ENCODE peak calls at places on chromosome 2, in eight cellular contexts. Y is cardiac fibroblast, U is SK-N-SH, O is thoracic aorta, V is stomach, N is tibial artery, Z is A549, A is breast epithelium. X is an unnamed sample.

GRCh38 chr2:158066046-158066713 is 35.5 kb upstream of the UPP2 start:
- DNase-seq in A (no peak), N (no peak), V (no peak), O (no peak), Y (no peak), U (no peak), Z (no peak), X (no peak)

GRCh38 chr2:187869195-187869594 is 315.0 kb upstream of the TFPI start:
- DNase-seq in Z (no peak), A (no peak), U (no peak), N (no peak), V (no peak), Y (no peak), O (no peak), X (no peak)

GRCh38 chr2:95345415-95346235 is 48.5 kb downstream of the KCNIP3 start:
- DNase-seq in Z (peak), A (peak), Y (peak), V (peak), U (peak), O (no peak), N (peak), X (peak)

GRCh38 chr2:161586517-161587167 is 37.6 kb upstream of the SLC4A10 start:
- DNase-seq in O (no peak), Y (peak), V (no peak), A (no peak), U (peak), N (no peak), Z (peak), X (no peak)

GRCh38 chr2:235694721-235695601 is 201.1 kb downstream of the AGAP1 start:
- DNase-seq in N (no peak), A (no peak), Y (no peak), V (no peak), U (no peak), O (no peak), Z (no peak), X (no peak)

GRCh38 chr2:38076710-38077430 is 919 bp upstream of the CYP1B1 start:
- DNase-seq in N (peak), Z (peak), A (peak), O (no peak), U (peak), Y (peak), V (peak), X (peak)

GRCh38 chr2:9288681-9289338 is 82.2 kb downstream of the ASAP2 start:
- DNase-seq in O (no peak), A (no peak), Y (peak), V (no peak), N (no peak), Z (no peak), U (no peak), X (no peak)

GRCh38 chr2:193518061-193518817 is 1323.5 kb upstream of the TMEFF2 start:
- DNase-seq in A (no peak), N (no peak), Z (peak), V (no peak), Y (peak), U (no peak), O (no peak), X (no peak)

GRCh38 chr2:84424152-84424551 is 34.9 kb downstream of the SUCLG1 start:
- DNase-seq in A (no peak), V (no peak), Y (peak), O (no peak), N (no peak), U (peak), Z (peak), X (no peak)

GRCh38 chr2:71482055-71482454 is 28.7 kb downstream of the DYSF start:
- DNase-seq in U (no peak), Z (no peak), N (no peak), A (no peak), V (no peak), Y (no peak), O (no peak), X (no peak)

GRCh38 chr2:111057045-111057444 is 63.7 kb upstream of the BCL2L11 start:
- DNase-seq in V (no peak), Z (no peak), U (no peak), A (no peak), O (no peak), N (no peak), Y (no peak), X (no peak)

GRCh38 chr2:226643030-226643429 is 156.6 kb downstream of the IRS1 start:
- DNase-seq in A (no peak), N (no peak), V (no peak), U (no peak), O (no peak), Z (no peak), Y (no peak), X (no peak)

GRCh38 chr2:210503622-210504300 is 27.2 kb upstream of the LANCL1 start:
- DNase-seq in N (no peak), Y (peak), O (no peak), A (no peak), V (no peak), U (no peak), Z (no peak), X (no peak)

GRCh38 chr2:23504591-23504990 is 119.6 kb downstream of the KLHL29 start:
- DNase-seq in Z (no peak), U (no peak), N (no peak), A (no peak), O (no peak), V (no peak), Y (no peak), X (no peak)

GRCh38 chr2:191155608-191156071 is 4.8 kb upstream of the STAT4 start:
- DNase-seq in O (no peak), V (no peak), A (no peak), Z (peak), U (peak), Y (peak), N (no peak), X (no peak)

DNA sequence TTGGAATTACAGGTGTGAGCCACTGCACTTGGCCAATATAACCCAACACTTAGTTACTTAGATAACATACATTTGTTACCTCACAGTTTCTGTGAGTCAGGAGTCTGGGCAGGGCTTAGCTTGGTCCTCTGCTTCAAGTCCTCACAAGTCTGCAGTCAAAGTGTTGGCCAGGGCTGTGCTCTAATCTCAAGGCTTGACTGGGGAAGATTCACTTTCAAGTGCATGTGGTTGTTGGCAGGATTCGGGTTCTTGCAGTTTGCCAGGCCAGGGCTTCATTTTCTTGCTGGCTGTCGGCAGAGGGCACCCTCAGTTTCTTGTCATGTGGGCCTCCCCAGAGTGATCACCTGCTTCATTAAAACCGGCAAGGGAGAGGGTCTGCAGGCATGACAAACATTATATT is 103.7 kb downstream of the SLC4A3 start:
- DNase-seq in V (no peak), Z (no peak), Y (no peak), O (no peak), N (no peak), A (no peak), U (no peak), X (no peak)
- TF ChIP-seq CTCF in V (no peak), Z (peak), Y (no peak), O (no peak), N (no peak), A (no peak), U (no peak), X (peak)

GRCh38 chr2:96527052-96527964 is 9.2 kb upstream of the ARID5A start:
- DNase-seq in V (no peak), U (peak), O (no peak), Z (no peak), A (no peak), N (peak), Y (peak), X (no peak)
- H3K4me3 ChIP-seq in V (peak), U (no peak), O (peak), Z (no peak), A (peak), N (peak), Y (peak), X (no peak)

GRCh38 chr2:99554238-99554637 is 64.4 kb upstream of the REV1 start:
- DNase-seq in V (no peak), A (no peak), O (no peak), U (no peak), Y (no peak), N (no peak), Z (peak), X (peak)
- TF ChIP-seq CTCF in V (no peak), A (no peak), O (no peak), U (no peak), Y (peak), N (no peak), Z (no peak), X (no peak)

GRCh38 chr2:217249086-217249485 is 389.2 kb upstream of the TNP1 start:
- DNase-seq in U (no peak), A (no peak), Y (no peak), N (no peak), V (no peak), Z (no peak), O (no peak), X (no peak)

GRCh38 chr2:217246108-217246507 is 386.2 kb upstream of the TNP1 start:
- DNase-seq in A (no peak), Z (no peak), Y (no peak), N (no peak), V (no peak), O (no peak), U (no peak), X (no peak)

GRCh38 chr2:217247511-217247910 is 387.6 kb upstream of the TNP1 start:
- DNase-seq in O (no peak), U (no peak), V (peak), N (no peak), Z (no peak), A (no peak), Y (no peak), X (no peak)

GRCh38 chr2:217249490-217250451 is 389.9 kb upstream of the TNP1 start:
- DNase-seq in Z (no peak), Y (no peak), A (no peak), N (peak), U (no peak), V (no peak), O (no peak), X (no peak)

DNA sequence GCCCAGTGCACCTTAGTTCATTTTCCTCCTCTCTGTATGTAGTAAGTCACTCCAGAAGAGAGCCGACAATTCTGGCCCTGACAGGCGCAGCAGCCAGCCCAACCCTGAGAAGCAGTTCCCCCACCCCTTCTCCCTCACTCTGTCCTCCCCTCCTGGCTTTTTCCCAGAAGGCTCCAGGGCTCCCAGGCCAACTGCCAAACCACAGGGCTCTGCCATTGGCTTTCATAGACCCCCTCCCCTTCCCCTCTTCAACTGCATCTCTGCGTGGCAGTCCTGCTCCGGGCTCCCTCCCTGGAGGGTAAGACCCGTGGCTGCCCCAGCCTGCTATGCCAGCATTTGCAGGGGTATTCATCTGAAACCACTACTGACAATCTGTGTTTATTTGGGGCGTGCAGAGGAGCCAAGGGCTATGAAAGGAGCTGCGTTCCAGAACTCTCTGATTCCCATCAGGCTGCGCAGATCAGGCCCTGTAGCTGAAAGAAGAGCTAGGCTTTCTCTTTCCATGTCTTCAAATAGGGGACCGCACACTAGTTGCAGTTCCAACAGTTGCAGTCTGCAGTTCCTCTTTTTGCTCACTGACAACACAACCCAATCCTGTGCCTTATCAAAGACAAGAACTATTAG is 388.6 kb upstream of the TNP1 start:
- DNase-seq in Z (no peak), A (peak), V (peak), O (no peak), U (peak), Y (no peak), N (peak), X (no peak)
- H3K4me3 ChIP-seq in Z (no peak), A (no peak), V (no peak), O (peak), U (no peak), Y (no peak), N (peak), X (no peak)

GRCh38 chr2:62196278-62196901 is 475 bp downstream of the B3GNT2 start:
- DNase-seq in V (peak), U (peak), N (peak), O (no peak), Y (no peak), A (peak), Z (peak), X (peak)
- TF ChIP-seq CTCF in V (no peak), U (no peak), N (no peak), O (no peak), Y (peak), A (no peak), Z (no peak), X (no peak)

DNA sequence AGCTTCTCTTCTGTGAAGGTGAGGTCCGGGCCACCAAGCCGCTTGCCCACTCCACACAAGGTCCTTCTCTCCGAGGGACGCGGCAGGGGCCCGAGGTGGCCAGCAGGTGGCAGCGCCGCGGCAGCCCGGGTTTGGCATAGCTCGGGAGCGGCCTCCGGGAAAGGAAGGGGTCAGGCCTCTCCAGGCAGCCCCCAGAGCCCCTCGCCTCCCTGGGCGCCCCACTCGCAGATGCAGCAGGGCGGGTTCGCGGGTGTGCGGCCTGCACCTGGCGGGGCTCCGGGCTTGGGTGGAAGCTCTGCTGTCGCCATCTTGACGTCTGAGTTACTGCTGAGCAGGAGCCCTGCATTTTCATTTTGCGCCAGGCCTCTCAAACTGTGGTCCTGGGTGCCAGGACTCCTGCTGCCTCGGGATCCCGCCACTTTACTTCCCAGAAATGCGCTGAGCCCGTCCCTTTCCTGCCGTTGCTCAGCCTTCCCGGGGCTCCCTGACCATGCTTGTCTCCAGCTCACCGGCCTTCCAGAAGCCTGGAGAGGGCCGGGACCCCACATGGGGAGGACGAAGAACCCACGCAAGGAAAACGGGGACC is 18.6 kb upstream of the NCL start:
- DNase-seq in A (peak), Z (peak), N (peak), O (no peak), U (peak), Y (peak), V (peak), X (peak)
- H3K4me3 ChIP-seq in A (peak), Z (peak), N (peak), O (peak), U (no peak), Y (peak), V (peak), X (no peak)